ENCODE peak calls at places on chromosome 17, in ten cellular contexts. One of them, this sample, is unnamed. For H3K4me1, the result is how much of the 10 kb centered on the place peaks cover.

GRCh38 chr17:63540581-63540980 is 9.7 kb upstream of the DCAF7 start:
- DNase-seq in fibroblast of lung: no peak
- DNase-seq in lung: no peak
- DNase-seq in lower lobe of right lung: no peak
- DNase-seq in right lobe of liver: no peak
- DNase-seq in CD8-positive, alpha-beta T cell: no peak
- DNase-seq in heart right ventricle: no peak
- DNase-seq in astrocyte: no peak
- DNase-seq in PC-9: no peak
- DNase-seq in IMR-90: no peak
- DNase-seq in this sample: no peak

GRCh38 chr17:53032861-53033271 is 789.9 kb upstream of the KIF2B start:
- DNase-seq in fibroblast of lung: peak
- DNase-seq in lung: no peak
- DNase-seq in lower lobe of right lung: no peak
- DNase-seq in right lobe of liver: no peak
- DNase-seq in CD8-positive, alpha-beta T cell: no peak
- DNase-seq in heart right ventricle: peak
- DNase-seq in astrocyte: peak
- DNase-seq in PC-9: peak
- DNase-seq in IMR-90: peak
- DNase-seq in this sample: peak

GRCh38 chr17:41814195-41814594 is 1.4 kb downstream of the FKBP10 start:
- DNase-seq in fibroblast of lung: peak
- DNase-seq in lung: no peak
- DNase-seq in lower lobe of right lung: no peak
- DNase-seq in right lobe of liver: no peak
- DNase-seq in CD8-positive, alpha-beta T cell: no peak
- DNase-seq in heart right ventricle: no peak
- DNase-seq in astrocyte: peak
- DNase-seq in PC-9: no peak
- DNase-seq in IMR-90: peak
- DNase-seq in this sample: no peak

GRCh38 chr17:79950711-79951110 is 85.0 kb downstream of the TBC1D16 start:
- DNase-seq in fibroblast of lung: peak
- DNase-seq in lung: no peak
- DNase-seq in lower lobe of right lung: peak
- DNase-seq in right lobe of liver: no peak
- DNase-seq in CD8-positive, alpha-beta T cell: no peak
- DNase-seq in heart right ventricle: no peak
- DNase-seq in astrocyte: no peak
- DNase-seq in PC-9: no peak
- DNase-seq in IMR-90: no peak
- DNase-seq in this sample: no peak

GRCh38 chr17:65595071-65595655 is 33.7 kb upstream of the AXIN2 start:
- DNase-seq in fibroblast of lung: no peak
- DNase-seq in lung: no peak
- DNase-seq in lower lobe of right lung: no peak
- DNase-seq in right lobe of liver: no peak
- DNase-seq in CD8-positive, alpha-beta T cell: no peak
- DNase-seq in heart right ventricle: no peak
- DNase-seq in astrocyte: no peak
- DNase-seq in PC-9: no peak
- DNase-seq in IMR-90: no peak
- DNase-seq in this sample: no peak

GRCh38 chr17:8622191-8622590 is 8.3 kb downstream of the MYH10 start:
- DNase-seq in fibroblast of lung: peak
- DNase-seq in lung: no peak
- DNase-seq in lower lobe of right lung: no peak
- DNase-seq in right lobe of liver: no peak
- DNase-seq in CD8-positive, alpha-beta T cell: no peak
- DNase-seq in heart right ventricle: no peak
- DNase-seq in astrocyte: no peak
- DNase-seq in PC-9: no peak
- DNase-seq in IMR-90: no peak
- DNase-seq in this sample: no peak

GRCh38 chr17:7838291-7839075 is 4.5 kb downstream of the KDM6B start:
- DNase-seq in fibroblast of lung: peak
- DNase-seq in lung: peak
- DNase-seq in lower lobe of right lung: no peak
- DNase-seq in right lobe of liver: no peak
- DNase-seq in CD8-positive, alpha-beta T cell: peak
- DNase-seq in heart right ventricle: no peak
- DNase-seq in astrocyte: peak
- DNase-seq in PC-9: no peak
- DNase-seq in IMR-90: peak
- DNase-seq in this sample: peak

GRCh38 chr17:59292174-59292523 is 39.3 kb upstream of the YPEL2 start:
- DNase-seq in fibroblast of lung: no peak
- DNase-seq in lung: no peak
- DNase-seq in lower lobe of right lung: no peak
- DNase-seq in right lobe of liver: no peak
- DNase-seq in CD8-positive, alpha-beta T cell: no peak
- DNase-seq in heart right ventricle: no peak
- DNase-seq in astrocyte: no peak
- DNase-seq in PC-9: no peak
- DNase-seq in IMR-90: no peak
- DNase-seq in this sample: no peak

GRCh38 chr17:59623151-59623550 is 3.5 kb downstream of the CLTC start:
- DNase-seq in fibroblast of lung: no peak
- DNase-seq in lung: no peak
- DNase-seq in lower lobe of right lung: no peak
- DNase-seq in right lobe of liver: no peak
- DNase-seq in CD8-positive, alpha-beta T cell: no peak
- DNase-seq in heart right ventricle: no peak
- DNase-seq in astrocyte: no peak
- DNase-seq in PC-9: no peak
- DNase-seq in IMR-90: no peak
- DNase-seq in this sample: no peak

GRCh38 chr17:3556239-3556904 is 1.2 kb downstream of the TRPV3 start:
- DNase-seq in fibroblast of lung: no peak
- DNase-seq in lung: no peak
- DNase-seq in lower lobe of right lung: no peak
- DNase-seq in right lobe of liver: no peak
- DNase-seq in CD8-positive, alpha-beta T cell: no peak
- DNase-seq in heart right ventricle: no peak
- DNase-seq in astrocyte: no peak
- DNase-seq in PC-9: no peak
- DNase-seq in IMR-90: no peak
- DNase-seq in this sample: no peak

GRCh38 chr17:3558603-3559269 is 1.1 kb upstream of the TRPV3 start:
- DNase-seq in fibroblast of lung: peak
- DNase-seq in lung: no peak
- DNase-seq in lower lobe of right lung: no peak
- DNase-seq in right lobe of liver: peak
- DNase-seq in CD8-positive, alpha-beta T cell: peak
- DNase-seq in heart right ventricle: no peak
- DNase-seq in astrocyte: no peak
- DNase-seq in PC-9: peak
- DNase-seq in IMR-90: peak
- DNase-seq in this sample: peak

GRCh38 chr17:3559270-3559645 is 1.6 kb upstream of the TRPV3 start:
- DNase-seq in fibroblast of lung: no peak
- DNase-seq in lung: no peak
- DNase-seq in lower lobe of right lung: no peak
- DNase-seq in right lobe of liver: no peak
- DNase-seq in CD8-positive, alpha-beta T cell: no peak
- DNase-seq in heart right ventricle: no peak
- DNase-seq in astrocyte: no peak
- DNase-seq in PC-9: no peak
- DNase-seq in IMR-90: no peak
- DNase-seq in this sample: no peak

GRCh38 chr17:3556905-3557767 is 476 bp downstream of the TRPV3 start:
- DNase-seq in fibroblast of lung: no peak
- DNase-seq in lung: no peak
- DNase-seq in lower lobe of right lung: no peak
- DNase-seq in right lobe of liver: no peak
- DNase-seq in CD8-positive, alpha-beta T cell: no peak
- DNase-seq in heart right ventricle: no peak
- DNase-seq in astrocyte: no peak
- DNase-seq in PC-9: no peak
- DNase-seq in IMR-90: no peak
- DNase-seq in this sample: peak

DNA sequence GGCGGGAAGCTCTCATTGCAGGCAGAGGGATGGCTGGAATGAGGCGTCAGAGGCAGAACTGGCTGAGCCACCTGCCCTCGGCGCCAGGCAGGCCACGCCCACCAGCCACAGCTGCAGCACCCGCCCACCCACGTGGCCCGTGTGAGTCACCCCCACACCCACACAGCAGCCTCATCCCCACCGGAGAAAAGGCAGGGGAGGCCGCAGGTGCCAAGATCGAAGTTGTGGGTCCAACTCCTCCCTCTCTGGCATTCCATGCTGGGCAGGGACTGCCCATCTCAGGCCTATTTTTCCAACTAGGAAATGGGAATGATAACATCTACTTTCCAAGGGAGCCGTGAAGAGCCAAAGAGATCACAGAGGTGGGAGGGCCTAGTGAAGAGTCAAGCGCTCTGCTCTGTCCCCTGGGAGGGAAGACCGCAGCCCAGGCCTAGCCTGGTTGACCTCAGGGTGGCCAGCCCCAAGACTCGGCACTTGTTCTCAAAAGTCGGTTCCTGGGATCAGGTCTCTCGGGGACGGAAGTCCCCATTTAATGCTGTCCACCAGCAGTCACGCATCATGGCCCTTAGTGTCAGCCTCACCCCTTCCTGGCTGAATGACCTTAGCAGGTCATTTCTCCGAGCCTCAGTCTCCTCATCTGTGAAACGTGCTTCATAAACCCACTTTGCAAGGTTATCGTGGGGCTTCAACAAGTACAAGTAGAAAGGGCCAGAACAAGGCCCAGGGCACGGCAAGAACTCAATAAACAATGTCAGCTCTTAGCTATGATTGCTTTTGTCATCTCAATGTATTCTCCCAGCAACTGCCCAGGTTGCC is at the start of gene TRPV3:
- DNase-seq in fibroblast of lung: peak
- DNase-seq in lung: peak
- DNase-seq in lower lobe of right lung: no peak
- DNase-seq in right lobe of liver: peak
- DNase-seq in CD8-positive, alpha-beta T cell: peak
- DNase-seq in heart right ventricle: no peak
- DNase-seq in astrocyte: no peak
- DNase-seq in PC-9: peak
- DNase-seq in IMR-90: no peak
- DNase-seq in this sample: peak
- H3K27ac ChIP-seq in fibroblast of lung: peak
- H3K27ac ChIP-seq in lung: no peak
- H3K27ac ChIP-seq in lower lobe of right lung: no peak
- H3K27ac ChIP-seq in right lobe of liver: no peak
- H3K27ac ChIP-seq in CD8-positive, alpha-beta T cell: no peak
- H3K27ac ChIP-seq in heart right ventricle: no peak
- H3K27ac ChIP-seq in astrocyte: no peak
- H3K27ac ChIP-seq in PC-9: peak
- H3K27ac ChIP-seq in IMR-90: no peak
- H3K27ac ChIP-seq in this sample: peak

DNA sequence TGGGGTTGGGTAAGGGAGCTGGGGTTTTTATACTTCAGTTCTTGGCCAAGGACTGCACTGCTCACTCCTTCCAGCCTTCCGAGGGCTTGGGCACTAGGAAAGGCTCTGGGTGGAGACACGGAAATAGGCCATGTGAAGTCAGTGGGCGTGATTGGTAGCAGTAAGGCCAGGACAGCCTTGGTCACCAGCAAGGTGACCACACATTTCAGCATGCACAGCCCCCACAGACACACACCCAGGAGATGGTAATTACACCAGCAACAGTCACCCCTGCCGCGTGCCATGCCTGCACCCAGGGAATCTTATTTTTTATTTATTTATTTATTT is 252.5 kb downstream of the SEC14L1 start:
- DNase-seq in fibroblast of lung: no peak
- DNase-seq in lung: no peak
- DNase-seq in lower lobe of right lung: no peak
- DNase-seq in right lobe of liver: no peak
- DNase-seq in CD8-positive, alpha-beta T cell: no peak
- DNase-seq in heart right ventricle: no peak
- DNase-seq in astrocyte: no peak
- DNase-seq in PC-9: no peak
- DNase-seq in IMR-90: no peak
- DNase-seq in this sample: no peak
- H3K4me1 ChIP-seq in fibroblast of lung: under half
- H3K4me1 ChIP-seq in lung: under half
- H3K4me1 ChIP-seq in lower lobe of right lung: half or more
- H3K4me1 ChIP-seq in right lobe of liver: half or more
- H3K4me1 ChIP-seq in CD8-positive, alpha-beta T cell: half or more
- H3K4me1 ChIP-seq in heart right ventricle: half or more
- H3K4me1 ChIP-seq in astrocyte: half or more
- H3K4me1 ChIP-seq in PC-9: under half
- H3K4me1 ChIP-seq in IMR-90: half or more
- H3K4me1 ChIP-seq in this sample: under half

DNA sequence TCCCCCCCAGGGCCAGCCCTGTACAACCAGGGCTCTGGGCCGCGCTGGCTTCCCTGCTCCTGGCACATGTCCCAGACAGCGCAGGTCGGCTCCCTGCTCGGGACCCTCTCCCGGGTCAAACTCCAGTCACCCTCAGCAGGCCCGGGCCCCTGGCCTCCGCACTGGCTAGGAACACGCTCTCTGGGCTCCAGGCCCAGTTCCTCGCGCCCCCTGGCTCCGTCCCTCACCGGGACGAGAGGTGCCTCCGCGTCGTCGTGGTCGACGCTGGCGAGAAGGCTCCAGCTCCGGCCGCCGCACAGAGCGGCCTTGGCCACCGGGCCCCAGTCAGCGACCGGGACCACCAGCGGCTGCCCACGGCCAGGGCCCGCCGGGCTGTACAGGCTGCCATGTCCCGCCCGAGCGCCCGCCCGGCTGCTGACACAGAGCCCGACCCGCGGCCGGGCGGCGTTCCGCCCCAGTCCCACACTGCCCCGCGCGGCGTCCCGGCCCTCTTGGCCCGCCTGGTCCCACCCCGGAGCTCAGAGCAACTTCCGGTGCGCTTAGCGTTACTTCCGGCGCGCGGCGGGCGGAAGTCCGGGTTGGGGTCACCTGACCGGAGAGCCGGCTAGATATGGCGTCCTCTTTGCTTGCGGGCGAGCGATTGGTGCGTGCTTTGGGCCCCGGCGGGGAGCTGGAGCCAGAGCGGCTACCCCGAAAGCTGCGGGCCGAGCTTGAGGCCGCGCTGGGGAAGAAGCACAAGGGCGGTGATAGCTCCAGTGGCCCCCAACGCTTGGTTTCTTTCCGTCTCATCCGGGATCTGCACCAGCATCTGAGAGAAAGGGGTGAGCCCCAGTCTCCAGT is at the start of gene POLDIP2:
- DNase-seq in fibroblast of lung: peak
- DNase-seq in lung: peak
- DNase-seq in lower lobe of right lung: peak
- DNase-seq in right lobe of liver: peak
- DNase-seq in CD8-positive, alpha-beta T cell: peak
- DNase-seq in heart right ventricle: peak
- DNase-seq in astrocyte: peak
- DNase-seq in PC-9: peak
- DNase-seq in IMR-90: peak
- DNase-seq in this sample: peak
- TF ChIP-seq CTCF in fibroblast of lung: no peak
- TF ChIP-seq CTCF in lung: no peak
- TF ChIP-seq CTCF in lower lobe of right lung: no peak
- TF ChIP-seq CTCF in right lobe of liver: no peak
- TF ChIP-seq CTCF in CD8-positive, alpha-beta T cell: no peak
- TF ChIP-seq CTCF in heart right ventricle: no peak
- TF ChIP-seq CTCF in astrocyte: no peak
- TF ChIP-seq CTCF in PC-9: no peak
- TF ChIP-seq CTCF in IMR-90: peak
- TF ChIP-seq CTCF in this sample: peak

GRCh38 chr17:38425744-38426143 is 2.5 kb upstream of the ARHGAP23 start:
- DNase-seq in fibroblast of lung: peak
- DNase-seq in lung: no peak
- DNase-seq in lower lobe of right lung: no peak
- DNase-seq in right lobe of liver: peak
- DNase-seq in CD8-positive, alpha-beta T cell: no peak
- DNase-seq in heart right ventricle: peak
- DNase-seq in astrocyte: peak
- DNase-seq in PC-9: no peak
- DNase-seq in IMR-90: no peak
- DNase-seq in this sample: no peak
- H3K27ac ChIP-seq in fibroblast of lung: no peak
- H3K27ac ChIP-seq in lung: peak
- H3K27ac ChIP-seq in lower lobe of right lung: peak
- H3K27ac ChIP-seq in right lobe of liver: no peak
- H3K27ac ChIP-seq in CD8-positive, alpha-beta T cell: no peak
- H3K27ac ChIP-seq in heart right ventricle: peak
- H3K27ac ChIP-seq in astrocyte: peak
- H3K27ac ChIP-seq in PC-9: no peak
- H3K27ac ChIP-seq in IMR-90: no peak
- H3K27ac ChIP-seq in this sample: no peak